ENCODE peak calls at places on chromosome 16, in five cellular contexts. F is activated CD8-positive, alpha-beta T cell treated with anti-CD3 and anti-CD28 coated beads for 36 hours; L is NCI-H1694; G is Ammon's horn; I is heart left ventricle. U is an unnamed sample.

GRCh38 chr16:29146266-29146665 is 161.4 kb downstream of the LAT start:
- DNase-seq in F (no peak), L (no peak), G (no peak), I (peak), U (no peak)

GRCh38 chr16:77238593-77238992 is 39.4 kb downstream of the SYCE1L start:
- DNase-seq in F (no peak), L (no peak), G (no peak), I (no peak), U (no peak)

GRCh38 chr16:89958068-89958467 is 9.5 kb downstream of the DEF8 start:
- DNase-seq in F (no peak), L (no peak), G (peak), I (peak), U (peak)

GRCh38 chr16:4272114-4272954 is 489 bp downstream of the TFAP4 start:
- DNase-seq in F (no peak), L (no peak), G (peak), I (peak), U (peak)

GRCh38 chr16:84916850-84917249 is 94.5 kb downstream of the ZDHHC7 start:
- DNase-seq in F (no peak), L (no peak), G (no peak), I (no peak), U (no peak)

GRCh38 chr16:83574388-83574787 is 233.4 kb upstream of the HSBP1 start:
- DNase-seq in F (no peak), L (no peak), G (no peak), I (no peak), U (peak)

GRCh38 chr16:65002265-65002664 is 119.6 kb downstream of the CDH11 start:
- DNase-seq in F (no peak), L (no peak), G (peak), I (no peak), U (no peak)

GRCh38 chr16:1107731-1108130 is 11.7 kb upstream of the C1QTNF8 start:
- DNase-seq in F (no peak), L (no peak), G (no peak), I (no peak), U (peak)

GRCh38 chr16:22217890-22218730 is 12.0 kb downstream of the EEF2K start:
- DNase-seq in F (peak), L (no peak), G (no peak), I (peak), U (peak)

U was measured in H7.